ENCODE peak calls at places on chromosome 7, in five cellular contexts. T, L, X, D and O are unnamed samples.

GRCh38 chr7:2964208-2964607 is 79.5 kb downstream of the CARD11 start:
- DNase-seq in X (no peak), D (no peak), T (no peak), L (no peak), O (peak; percentile 11)

GRCh38 chr7:134988161-134988560 is 1.9 kb downstream of the AGBL3 start:
- DNase-seq in L (no peak), D (no peak), T (no peak), X (no peak), O (no peak)

GRCh38 chr7:116354546-116355422 is 144.4 kb downstream of the TES start:
- DNase-seq in X (peak; percentile 94), D (no peak), L (no peak), T (peak; percentile 100), O (peak; percentile 92)

GRCh38 chr7:77697535-77697831 is 1.2 kb downstream of the RSBN1L start:
- DNase-seq in X (no peak), D (peak; percentile 1), T (peak; percentile 56), L (no peak), O (no peak)

GRCh38 chr7:74453321-74454011 is at the start of gene GTF2IRD1:
- DNase-seq in X (peak; percentile 44), T (peak; percentile 80), L (peak; percentile 50), D (no peak), O (peak; percentile 84)

GRCh38 chr7:116501425-116502167 is 2.1 kb downstream of the CAV2 start:
- DNase-seq in T (no peak), D (no peak), X (no peak), L (no peak), O (no peak)

GRCh38 chr7:136555933-136556332 is 312.5 kb upstream of the CHRM2 start:
- DNase-seq in D (no peak), T (no peak), L (no peak), X (no peak), O (no peak)

GRCh38 chr7:102395958-102396709 is at the start of gene PRKRIP1:
- DNase-seq in D (peak; percentile 78), X (peak; percentile 77), L (peak; percentile 85), T (peak; percentile 93), O (peak; percentile 98)

GRCh38 chr7:142513221-142513955 is 235.9 kb upstream of the PRSS1 start:
- DNase-seq in T (no peak), X (no peak), D (no peak), L (no peak), O (no peak)

GRCh38 chr7:139771001-139771956 is 6.5 kb downstream of the HIPK2 start:
- DNase-seq in T (peak; percentile 84), X (peak; percentile 60), D (no peak), L (no peak), O (peak; percentile 40)

GRCh38 chr7:43364391-43364790 is 218.5 kb upstream of the STK17A start:
- DNase-seq in X (no peak), L (no peak), T (no peak), D (no peak), O (no peak)

GRCh38 chr7:128838981-128839731 is 8.9 kb downstream of the FLNC start:
- DNase-seq in X (no peak), L (no peak), T (no peak), D (no peak), O (no peak)

GRCh38 chr7:85130702-85131101 is 56.2 kb downstream of the SEMA3D start:
- DNase-seq in D (no peak), L (no peak), X (no peak), T (no peak), O (no peak)

GRCh38 chr7:132687981-132688383 is 111.7 kb upstream of the PLXNA4 start:
- DNase-seq in X (no peak), T (no peak), L (no peak), D (no peak), O (no peak)

GRCh38 chr7:6917258-6917657 is 91.2 kb upstream of the CCZ1B start:
- DNase-seq in D (no peak), T (no peak), X (no peak), L (no peak), O (no peak)

GRCh38 chr7:74061840-74062539 is 21.6 kb upstream of the LIMK1 start:
- DNase-seq in D (peak; percentile 37), T (peak; percentile 96), L (peak; percentile 56), X (peak; percentile 69), O (no peak)

GRCh38 chr7:111056371-111056770 is 34.6 kb upstream of the LRRN3 start:
- DNase-seq in D (no peak), L (no peak), X (no peak), T (no peak), O (no peak)

GRCh38 chr7:50771120-50772002 is 11.3 kb downstream of the GRB10 start:
- DNase-seq in D (no peak), X (no peak), L (no peak), T (no peak), O (no peak)

GRCh38 chr7:86470763-86471162 is 172.9 kb upstream of the GRM3 start:
- DNase-seq in D (no peak), T (no peak), X (no peak), L (no peak), O (no peak)

GRCh38 chr7:113159746-113160339 is 41.5 kb upstream of the SMIM30 start:
- DNase-seq in X (peak; percentile 3), D (no peak), T (peak; percentile 54), L (no peak), O (peak; percentile 58)

GRCh38 chr7:105723582-105723981 is 142.3 kb upstream of the EFCAB10 start:
- DNase-seq in X (no peak), T (no peak), L (no peak), D (no peak), O (no peak)

GRCh38 chr7:118104812-118105441 is 79.0 kb upstream of the LSM8 start:
- DNase-seq in L (no peak), T (peak; percentile 14), D (no peak), X (no peak), O (no peak)

GRCh38 chr7:27208998-27209397 is 9.1 kb upstream of the HOXA13 start:
- DNase-seq in T (no peak), L (no peak), D (no peak), X (no peak), O (no peak)

GRCh38 chr7:150404172-150404784 is 25.1 kb downstream of the ZNF775 start:
- DNase-seq in L (no peak), D (no peak), X (no peak), T (peak; percentile 40), O (peak; percentile 52)

GRCh38 chr7:44072364-44073231 is 7.2 kb upstream of the PGAM2 start:
- DNase-seq in X (peak; percentile 61), L (peak; percentile 48), D (no peak), T (peak; percentile 89), O (peak; percentile 91)

GRCh38 chr7:55200441-55200840 is 164.7 kb upstream of the LANCL2 start:
- DNase-seq in D (no peak), X (no peak), T (no peak), L (no peak), O (no peak)

GRCh38 chr7:12244129-12244528 is 33.0 kb downstream of the TMEM106B start:
- DNase-seq in D (no peak), X (no peak), L (no peak), T (peak; percentile 31), O (peak; percentile 74)

GRCh38 chr7:137667633-137668387 is 179.0 kb downstream of the DGKI start:
- DNase-seq in T (peak; percentile 74), L (no peak), D (no peak), X (peak; percentile 70), O (no peak)

GRCh38 chr7:13433946-13434345 is 555.5 kb downstream of the ETV1 start:
- DNase-seq in D (no peak), X (no peak), L (no peak), T (no peak), O (no peak)

GRCh38 chr7:65338346-65338745 is 35.3 kb upstream of the ZNF92 start:
- DNase-seq in T (no peak), D (no peak), X (no peak), L (no peak), O (no peak)

GRCh38 chr7:69283421-69283820 is 314.9 kb upstream of the AUTS2 start:
- DNase-seq in L (no peak), X (no peak), T (peak; percentile 55), D (no peak), O (no peak)

GRCh38 chr7:22969010-22969431 is 44.9 kb downstream of the HYCC1 start:
- DNase-seq in D (no peak), L (no peak), T (no peak), X (no peak), O (no peak)

GRCh38 chr7:157780721-157781120 is 443.9 kb downstream of the DNAJB6 start:
- DNase-seq in T (no peak), D (no peak), L (no peak), X (no peak), O (no peak)

GRCh38 chr7:32890010-32890552 is 1.5 kb downstream of the KBTBD2 start:
- DNase-seq in X (no peak), T (peak; percentile 58), L (no peak), D (no peak), O (no peak)